ENCODE peak calls at places on chromosomes 12 and 14, in eight cellular contexts. G, K, Z, F, R, B, O and M are unnamed samples.

GRCh38 chr12:127588224-127588623 is 678.7 kb upstream of the TMEM132C start:
- DNase-seq in G (no peak), K (no peak), Z (peak; percentile 51), F (no peak), R (no peak), B (no peak), O (no peak), M (no peak)

GRCh38 chr14:28057286-28058011 is 709.1 kb upstream of the FOXG1 start:
- DNase-seq in G (no peak), K (no peak), Z (no peak), F (peak; percentile 5), R (peak; percentile 2), B (no peak), O (no peak), M (peak; percentile 38)

GRCh38 chr12:55728932-55729591 is at the start of gene CD63:
- DNase-seq in G (peak; percentile 20), K (peak; percentile 23), Z (no peak), F (peak; percentile 65), R (peak; percentile 87), B (peak; percentile 69), O (no peak), M (peak; percentile 90)

GRCh38 chr14:52355016-52355430 is 40.9 kb downstream of the PTGER2 start:
- DNase-seq in G (no peak), K (no peak), Z (peak; percentile 85), F (no peak), R (peak; percentile 14), B (no peak), O (no peak), M (no peak)

GRCh38 chr14:100155049-100155621 is 4.3 kb downstream of the DEGS2 start:
- DNase-seq in G (peak; percentile 20), K (no peak), Z (no peak), F (no peak), R (peak; percentile 60), B (no peak), O (no peak), M (no peak)

GRCh38 chr12:120359159-120359527 is 9.8 kb downstream of the MSI1 start:
- DNase-seq in G (no peak), K (no peak), Z (no peak), F (no peak), R (no peak), B (no peak), O (no peak), M (no peak)

GRCh38 chr14:65101631-65102440 is 481 bp downstream of the MAX start:
- DNase-seq in G (no peak), K (no peak), Z (no peak), F (no peak), R (no peak), B (peak; percentile 14), O (no peak), M (no peak)

GRCh38 chr14:103574104-103574503 is 11.3 kb downstream of the COA8 start:
- DNase-seq in G (no peak), K (no peak), Z (no peak), F (no peak), R (no peak), B (no peak), O (no peak), M (no peak)

GRCh38 chr12:94149781-94150482 is 1.6 kb downstream of the PLXNC1 start:
- DNase-seq in G (peak; percentile 34), K (peak; percentile 42), Z (no peak), F (peak; percentile 21), R (peak; percentile 42), B (no peak), O (no peak), M (no peak)

GRCh38 chr12:56189918-56190694 is 823 bp upstream of the SMARCC2 start:
- DNase-seq in G (peak; percentile 79), K (peak; percentile 62), Z (peak; percentile 70), F (peak; percentile 73), R (peak; percentile 91), B (peak; percentile 64), O (no peak), M (peak; percentile 80)

GRCh38 chr12:24820872-24821271 is 128.0 kb downstream of the BCAT1 start:
- DNase-seq in G (no peak), K (no peak), Z (no peak), F (no peak), R (no peak), B (no peak), O (no peak), M (no peak)

GRCh38 chr14:94331462-94331861 is 8.3 kb upstream of the SERPINA6 start:
- DNase-seq in G (no peak), K (no peak), Z (no peak), F (no peak), R (no peak), B (no peak), O (no peak), M (no peak)